ENCODE peak calls at places on chromosomes 13 and 19, in six cellular contexts. Y is stimulated activated CD4-positive, alpha-beta T cell treated with anti-CD3 and anti-CD28 coated beads, TNF-alpha, amount 100 ng/mL, for 1 hour; O is T-helper 2 cell; M is dermis blood vessel endothelial cell; H is activated naive CD4-positive, alpha-beta T cell; N is LoVo. R is an unnamed sample.
A peak's percentile ranks its signal among the peaks of the same experiment; 100 is the strongest.

GRCh38 chr19:35513231-35513974 is at the start of gene DMKN:
- DNase-seq in Y (no peak), O (no peak), M (no peak), H (no peak), N (no peak), R (no peak)

GRCh38 chr19:49327878-49328544 is 3.0 kb upstream of the SLC6A16 start:
- DNase-seq in Y (peak; percentile 23), O (no peak), M (peak; percentile 60), H (no peak), N (peak; percentile 28), R (no peak)

GRCh38 chr19:55454787-55455243 is 6.6 kb downstream of the ISOC2 start:
- DNase-seq in Y (no peak), O (no peak), M (peak; percentile 70), H (no peak), N (no peak), R (no peak)

GRCh38 chr19:3095375-3096191 is 1.4 kb downstream of the GNA11 start:
- DNase-seq in Y (no peak), O (peak; percentile 51), M (peak; percentile 46), H (no peak), N (no peak), R (no peak)

GRCh38 chr19:34355201-34355600 is 9.8 kb upstream of the GPI start:
- DNase-seq in Y (no peak), O (no peak), M (no peak), H (no peak), N (no peak), R (no peak)

GRCh38 chr19:7988307-7988706 is 17.1 kb downstream of the ELAVL1 start:
- DNase-seq in Y (no peak), O (no peak), M (no peak), H (no peak), N (no peak), R (no peak)

GRCh38 chr19:56105090-56105701 is 15.9 kb downstream of the ZNF787 start:
- DNase-seq in Y (peak; percentile 34), O (no peak), M (peak; percentile 86), H (no peak), N (no peak), R (peak; percentile 72)

GRCh38 chr13:82480415-82480814 is 1401.9 kb downstream of the SLITRK1 start:
- DNase-seq in Y (no peak), O (no peak), M (no peak), H (no peak), N (no peak), R (no peak)

GRCh38 chr13:75963318-75963717 is 327.2 kb downstream of the LMO7 start:
- DNase-seq in Y (no peak), O (no peak), M (no peak), H (no peak), N (no peak), R (no peak)

GRCh38 chr13:61463027-61463426 is 47.4 kb upstream of the PCDH20 start:
- DNase-seq in Y (no peak), O (no peak), M (no peak), H (no peak), N (no peak), R (no peak)

GRCh38 chr13:43994999-43995859 is 115.5 kb downstream of the LACC1 start:
- DNase-seq in Y (no peak), O (no peak), M (no peak), H (no peak), N (peak; percentile 2), R (no peak)

GRCh38 chr19:17848598-17849292 is 963 bp upstream of the JAK3 start:
- DNase-seq in Y (no peak), O (no peak), M (no peak), H (no peak), N (no peak), R (no peak)

GRCh38 chr13:74070065-74070464 is 64.1 kb downstream of the KLF12 start:
- DNase-seq in Y (no peak), O (peak; percentile 65), M (no peak), H (no peak), N (no peak), R (no peak)

GRCh38 chr19:35518313-35518712 is 4.9 kb upstream of the DMKN start:
- DNase-seq in Y (no peak), O (no peak), M (peak; percentile 19), H (no peak), N (no peak), R (no peak)

R was measured in psoas muscle.